ENCODE peak calls at places on chromosomes 6 and 20, in six cellular contexts. G is PC-3, N is fibroblast of lung, W is keratinocyte, H is GM23338, A is mammary epithelial cell. B is an unnamed sample.

GRCh38 chr6:106783631-106784566 is 154.5 kb downstream of the QRSL1 start:
- DNase-seq in W (peak), A (peak), H (no peak), G (peak), N (peak), B (peak)

GRCh38 chr6:24797596-24798216 is 1.0 kb downstream of the ARMH2 start:
- DNase-seq in G (no peak), W (no peak), A (no peak), H (peak), N (peak), B (no peak)

GRCh38 chr20:1353956-1354355 is 25.0 kb upstream of the SDCBP2 start:
- DNase-seq in N (no peak), H (no peak), A (no peak), G (no peak), W (no peak), B (no peak)

GRCh38 chr20:37936451-37936850 is 33.5 kb downstream of the VSTM2L start:
- DNase-seq in N (no peak), G (no peak), A (no peak), W (no peak), H (no peak), B (no peak)

GRCh38 chr6:154907293-154907692 is 87.8 kb upstream of the TIAM2 start:
- DNase-seq in N (peak), G (no peak), H (no peak), W (no peak), A (no peak), B (no peak)

GRCh38 chr20:41138527-41139226 is 1.3 kb downstream of the PLCG1 start:
- DNase-seq in N (no peak), G (no peak), H (peak), W (no peak), A (no peak), B (peak)

GRCh38 chr6:101770116-101770515 is 376.6 kb downstream of the GRIK2 start:
- DNase-seq in A (no peak), H (no peak), W (no peak), N (no peak), G (no peak), B (no peak)

GRCh38 chr20:1802385-1803215 is 92.6 kb upstream of the SIRPA start:
- DNase-seq in N (peak), A (peak), W (no peak), G (peak), H (peak), B (no peak)

GRCh38 chr6:159467473-159468041 is 225.5 kb downstream of the SOD2 start:
- DNase-seq in W (no peak), H (no peak), G (no peak), A (peak), N (peak), B (no peak)

GRCh38 chr6:157323114-157323923 is at the start of gene TMEM242:
- DNase-seq in A (peak), N (peak), W (no peak), H (peak), G (peak), B (peak)

GRCh38 chr6:1610497-1611321 is 994 bp downstream of the FOXC1 start:
- DNase-seq in G (peak), A (peak), N (peak), H (peak), W (no peak), B (peak)
- TF ChIP-seq EZH2 in G (no peak), A (no peak), N (no peak), H (peak), W (no peak), B (no peak)

GRCh38 chr20:62217913-62218773 is 1.9 kb downstream of the HRH3 start:
- DNase-seq in N (no peak), A (no peak), W (no peak), G (no peak), H (no peak), B (no peak)
- TF ChIP-seq EZH2 in N (no peak), A (no peak), W (no peak), G (no peak), H (no peak), B (no peak)

GRCh38 chr6:110528051-110528929 is 51.9 kb upstream of the SLC22A16 start:
- DNase-seq in W (peak), G (peak), N (peak), H (peak), A (peak), B (peak)

GRCh38 chr6:110529355-110529754 is 52.9 kb upstream of the SLC22A16 start:
- DNase-seq in W (no peak), H (no peak), N (peak), A (peak), G (peak), B (no peak)

GRCh38 chr6:110528930-110529325 is 52.5 kb upstream of the SLC22A16 start:
- DNase-seq in N (no peak), G (no peak), W (no peak), H (no peak), A (no peak), B (no peak)

GRCh38 chr6:110526731-110527130 is 50.3 kb upstream of the SLC22A16 start:
- DNase-seq in A (no peak), H (no peak), G (no peak), W (no peak), N (no peak), B (no peak)

GRCh38 chr6:110527516-110527915 is 51.1 kb upstream of the SLC22A16 start:
- DNase-seq in W (no peak), H (no peak), G (no peak), N (no peak), A (no peak), B (no peak)
- TF ChIP-seq EZH2 in W (no peak), H (no peak), G (no peak), N (no peak), A (no peak), B (no peak)

DNA sequence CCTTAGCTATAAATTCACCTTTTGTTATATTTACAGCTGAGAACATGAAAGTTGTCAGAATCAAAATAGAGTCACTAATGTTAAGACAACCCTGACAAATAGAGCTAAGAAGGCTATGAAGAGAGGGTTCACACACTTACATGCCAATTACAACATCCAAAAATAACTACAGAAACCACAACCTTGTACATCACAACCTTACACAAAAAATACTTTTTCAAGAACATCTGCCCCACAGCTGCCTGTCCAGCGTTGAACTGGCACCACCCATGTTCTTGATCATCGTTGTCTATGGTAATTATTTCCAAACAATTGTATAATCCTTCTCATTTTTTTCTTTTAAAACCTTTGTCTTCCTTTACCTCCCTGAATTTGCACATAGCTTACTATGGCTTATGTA is 231.2 kb upstream of the FKBP1C start:
- DNase-seq in G (no peak), H (no peak), W (no peak), A (no peak), N (no peak), B (no peak)
- TF ChIP-seq EZH2 in G (no peak), H (no peak), W (no peak), A (no peak), N (no peak), B (no peak)

GRCh38 chr6:133892444-133893323 is 3.8 kb downstream of the TCF21 start:
- DNase-seq in H (peak), N (no peak), G (no peak), W (no peak), A (no peak), B (no peak)
- TF ChIP-seq EZH2 in H (peak), N (no peak), G (peak), W (peak), A (peak), B (no peak)

GRCh38 chr6:77466055-77467028 is 3.1 kb upstream of the HTR1B start:
- DNase-seq in G (peak), A (peak), W (no peak), N (peak), H (peak), B (no peak)
- TF ChIP-seq EZH2 in G (no peak), A (no peak), W (no peak), N (no peak), H (peak), B (no peak)